ENCODE peak calls at places on chromosome 2, in five cellular contexts. One of them, this sample, is unnamed.

GRCh38 chr2:28342081-28342967 is 50.3 kb upstream of the FOSL2 start:
- DNase-seq in D341Med: no peak
- DNase-seq in T-helper 17 cell: no peak
- DNase-seq in head of caudate nucleus: peak; percentile 26
- DNase-seq in DMS153: no peak
- DNase-seq in this sample: peak; percentile 96

GRCh38 chr2:101173707-101174295 is 22.6 kb upstream of the TBC1D8 start:
- DNase-seq in D341Med: no peak
- DNase-seq in T-helper 17 cell: no peak
- DNase-seq in head of caudate nucleus: no peak
- DNase-seq in DMS153: no peak
- DNase-seq in this sample: peak; percentile 10

GRCh38 chr2:71379086-71379485 is 47.5 kb downstream of the ZNF638 start:
- DNase-seq in D341Med: no peak
- DNase-seq in T-helper 17 cell: no peak
- DNase-seq in head of caudate nucleus: no peak
- DNase-seq in DMS153: no peak
- DNase-seq in this sample: peak; percentile 87

GRCh38 chr2:202261531-202261930 is 4.0 kb upstream of the NOP58 start:
- DNase-seq in D341Med: no peak
- DNase-seq in T-helper 17 cell: no peak
- DNase-seq in head of caudate nucleus: no peak
- DNase-seq in DMS153: no peak
- DNase-seq in this sample: no peak

GRCh38 chr2:165499131-165499530 is 29.6 kb downstream of the CSRNP3 start:
- DNase-seq in D341Med: no peak
- DNase-seq in T-helper 17 cell: no peak
- DNase-seq in head of caudate nucleus: no peak
- DNase-seq in DMS153: no peak
- DNase-seq in this sample: no peak

GRCh38 chr2:12416600-12416999 is 300.1 kb upstream of the TRIB2 start:
- DNase-seq in D341Med: no peak
- DNase-seq in T-helper 17 cell: peak; percentile 39
- DNase-seq in head of caudate nucleus: no peak
- DNase-seq in DMS153: no peak
- DNase-seq in this sample: peak; percentile 62

GRCh38 chr2:159573294-159573693 is 43.1 kb downstream of the BAZ2B start:
- DNase-seq in D341Med: no peak
- DNase-seq in T-helper 17 cell: no peak
- DNase-seq in head of caudate nucleus: no peak
- DNase-seq in DMS153: no peak
- DNase-seq in this sample: no peak

GRCh38 chr2:212428685-212429480 is 109.7 kb downstream of the ERBB4 start:
- DNase-seq in D341Med: no peak
- DNase-seq in T-helper 17 cell: no peak
- DNase-seq in head of caudate nucleus: peak; percentile 41
- DNase-seq in DMS153: no peak
- DNase-seq in this sample: no peak

GRCh38 chr2:202115385-202116060 is 42.5 kb downstream of the KIAA2012 start:
- DNase-seq in D341Med: no peak
- DNase-seq in T-helper 17 cell: no peak
- DNase-seq in head of caudate nucleus: no peak
- DNase-seq in DMS153: no peak
- DNase-seq in this sample: peak; percentile 62

GRCh38 chr2:129331638-129332037 is 647.8 kb upstream of the RAB6C start:
- DNase-seq in D341Med: no peak
- DNase-seq in T-helper 17 cell: no peak
- DNase-seq in head of caudate nucleus: no peak
- DNase-seq in DMS153: no peak
- DNase-seq in this sample: no peak

GRCh38 chr2:10428355-10428754 is 19.8 kb downstream of the ODC1 start:
- DNase-seq in D341Med: no peak
- DNase-seq in T-helper 17 cell: no peak
- DNase-seq in head of caudate nucleus: no peak
- DNase-seq in DMS153: no peak
- DNase-seq in this sample: no peak

GRCh38 chr2:122182631-122183030 is 427.2 kb downstream of the TSN start:
- DNase-seq in D341Med: no peak
- DNase-seq in T-helper 17 cell: no peak
- DNase-seq in head of caudate nucleus: no peak
- DNase-seq in DMS153: no peak
- DNase-seq in this sample: no peak

GRCh38 chr2:216732334-216732733 is 37.0 kb upstream of the IGFBP5 start:
- DNase-seq in D341Med: no peak
- DNase-seq in T-helper 17 cell: no peak
- DNase-seq in head of caudate nucleus: no peak
- DNase-seq in DMS153: no peak
- DNase-seq in this sample: no peak